ENCODE peak calls at places on chromosomes 3 and 15, in nine cellular contexts. Z is WERI-Rb-1, J is pancreas, Y is cardiac fibroblast, E is H1, S is GM10248, H is OCI-LY7, T is osteocyte, F is tibial nerve. M is an unnamed sample.

GRCh38 chr3:72446406-72447058 is 401.7 kb downstream of the SHQ1 start:
- DNase-seq in Z (no peak), J (no peak), Y (peak; percentile 43), E (no peak), S (no peak), H (peak; percentile 56), T (peak; percentile 86), F (peak; percentile 41), M (peak; percentile 41)

GRCh38 chr3:182618085-182618732 is 175.1 kb upstream of the ATP11B start:
- DNase-seq in Z (no peak), J (no peak), Y (peak; percentile 10), E (no peak), S (no peak), H (peak; percentile 77), T (no peak), F (no peak), M (peak; percentile 19)

GRCh38 chr15:69410290-69410874 is 3.8 kb upstream of the KIF23 start:
- DNase-seq in Z (peak; percentile 45), J (no peak), Y (peak; percentile 32), E (no peak), S (no peak), H (peak; percentile 23), T (no peak), F (no peak), M (no peak)

GRCh38 chr3:102163039-102163817 is 271.6 kb upstream of the ZPLD1 start:
- DNase-seq in Z (no peak), J (no peak), Y (peak; percentile 91), E (no peak), S (no peak), H (no peak), T (no peak), F (peak; percentile 33), M (no peak)

GRCh38 chr3:81245505-81245904 is 515.9 kb downstream of the GBE1 start:
- DNase-seq in Z (no peak), J (no peak), Y (peak; percentile 18), E (no peak), S (no peak), H (no peak), T (no peak), F (no peak), M (no peak)

GRCh38 chr15:91496754-91497691 is 356.5 kb upstream of the SLCO3A1 start:
- DNase-seq in Z (no peak), J (no peak), Y (no peak), E (no peak), S (no peak), H (no peak), T (no peak), F (no peak), M (no peak)

GRCh38 chr3:138082085-138082991 is 33.1 kb downstream of the DZIP1L start:
- DNase-seq in Z (no peak), J (peak; percentile 44), Y (peak; percentile 90), E (no peak), S (no peak), H (no peak), T (no peak), F (no peak), M (no peak)

GRCh38 chr3:144586382-144586781 is 614.8 kb downstream of the DIPK2A start:
- DNase-seq in Z (no peak), J (no peak), Y (peak; percentile 40), E (no peak), S (no peak), H (no peak), T (no peak), F (no peak), M (no peak)

GRCh38 chr3:170724599-170724998 is 138.7 kb upstream of the SLC7A14 start:
- DNase-seq in Z (no peak), J (no peak), Y (peak; percentile 93), E (no peak), S (no peak), H (no peak), T (no peak), F (peak; percentile 16), M (no peak)

GRCh38 chr15:60338810-60339209 is 59.0 kb downstream of the ANXA2 start:
- DNase-seq in Z (no peak), J (no peak), Y (no peak), E (no peak), S (no peak), H (no peak), T (no peak), F (no peak), M (no peak)

GRCh38 chr3:172311217-172311616 is 137.0 kb downstream of the GHSR start:
- DNase-seq in Z (no peak), J (no peak), Y (no peak), E (no peak), S (no peak), H (no peak), T (no peak), F (no peak), M (no peak)

GRCh38 chr3:70359711-70360110 is 47.3 kb upstream of the MDFIC2 start:
- DNase-seq in Z (no peak), J (no peak), Y (no peak), E (no peak), S (no peak), H (no peak), T (no peak), F (no peak), M (no peak)

GRCh38 chr15:40809051-40809450 is 1.8 kb upstream of the DNAJC17 start:
- DNase-seq in Z (no peak), J (no peak), Y (no peak), E (no peak), S (no peak), H (no peak), T (no peak), F (no peak), M (no peak)

GRCh38 chr15:40807888-40808194 is 568 bp upstream of the DNAJC17 start:
- DNase-seq in Z (no peak), J (no peak), Y (no peak), E (no peak), S (no peak), H (no peak), T (no peak), F (no peak), M (no peak)

GRCh38 chr15:40803688-40804087 is 3.2 kb upstream of the ZFYVE19 start:
- DNase-seq in Z (no peak), J (no peak), Y (no peak), E (no peak), S (no peak), H (no peak), T (no peak), F (no peak), M (no peak)

GRCh38 chr15:40806672-40807027 is 239 bp upstream of the ZFYVE19 start:
- DNase-seq in Z (no peak), J (no peak), Y (no peak), E (no peak), S (no peak), H (no peak), T (no peak), F (no peak), M (no peak)

DNA sequence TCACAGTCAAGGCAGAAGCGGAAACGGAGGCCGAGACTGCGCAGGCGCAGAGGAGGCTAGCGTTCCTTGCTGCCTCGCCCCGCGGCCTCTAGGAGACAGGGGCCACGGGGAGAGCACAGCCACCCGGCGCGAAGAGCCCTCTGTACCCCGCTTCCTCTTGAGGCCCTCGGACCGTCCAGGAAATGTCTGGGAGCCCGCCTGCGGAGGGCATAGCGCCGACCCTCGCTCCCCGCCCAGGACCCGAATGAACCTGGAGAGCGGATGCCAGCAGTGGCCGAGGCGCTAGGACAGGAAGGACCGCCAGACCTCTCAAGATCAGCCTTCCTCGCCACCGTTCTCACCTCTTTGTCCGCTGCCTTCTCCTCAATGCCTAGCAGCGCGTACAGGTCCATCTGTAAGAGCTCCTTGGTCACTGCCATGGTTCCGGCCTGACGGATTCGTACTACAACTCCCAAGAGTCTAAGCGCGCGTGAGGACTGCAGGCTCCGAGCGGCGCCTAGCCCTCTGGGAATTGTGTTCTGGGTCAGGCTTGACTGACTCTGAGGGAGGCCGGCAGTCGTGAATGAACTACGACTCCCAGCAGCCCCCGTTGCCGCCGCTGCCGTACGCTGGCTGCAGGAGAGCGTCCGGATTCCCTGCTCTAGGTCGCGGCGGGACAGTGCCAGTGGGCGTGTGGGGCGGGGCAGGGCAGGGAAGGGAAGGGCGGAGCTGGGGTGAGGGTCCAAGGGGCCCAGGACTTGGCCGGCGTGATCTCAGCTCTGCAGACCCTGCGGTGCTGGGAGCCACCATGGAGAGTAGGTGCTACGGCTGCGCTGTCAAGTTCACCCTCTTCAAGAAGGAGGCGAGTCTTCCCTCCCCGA is at the start of the genes DNAJC17 and ZFYVE19:
- DNase-seq in Z (peak; percentile 97), J (peak; percentile 98), Y (peak; percentile 99), E (peak; percentile 94), S (peak; percentile 94), H (peak; percentile 99), T (peak; percentile 99), F (peak; percentile 92), M (peak; percentile 89)
- TF ChIP-seq CTCF in Z (peak; percentile 16), J (peak; percentile 6), Y (no peak), E (peak; percentile 9), S (no peak), H (no peak), T (no peak), F (peak; percentile 43), M (peak; percentile 30)

GRCh38 chr15:88918738-88919137 is 5.6 kb upstream of the MFGE8 start:
- DNase-seq in Z (no peak), J (no peak), Y (peak; percentile 99), E (no peak), S (no peak), H (no peak), T (no peak), F (no peak), M (no peak)
- TF ChIP-seq CTCF in Z (no peak), J (no peak), Y (no peak), E (no peak), S (no peak), H (no peak), T (no peak), F (no peak), M (no peak)

GRCh38 chr15:101320501-101321052 is 25.5 kb upstream of the SNRPA1 start:
- DNase-seq in Z (peak; percentile 86), J (no peak), Y (peak; percentile 72), E (no peak), S (peak; percentile 60), H (no peak), T (no peak), F (no peak), M (no peak)
- TF ChIP-seq CTCF in Z (peak; percentile 84), J (no peak), Y (peak; percentile 34), E (peak; percentile 67), S (peak; percentile 12), H (no peak), T (no peak), F (no peak), M (peak; percentile 37)

GRCh38 chr3:184233127-184233843 is 3.9 kb downstream of the VWA5B2 start:
- DNase-seq in Z (no peak), J (no peak), Y (no peak), E (no peak), S (no peak), H (no peak), T (no peak), F (no peak), M (no peak)

GRCh38 chr3:184236033-184236410 is 6.6 kb downstream of the VWA5B2 start:
- DNase-seq in Z (no peak), J (no peak), Y (no peak), E (no peak), S (no peak), H (no peak), T (no peak), F (no peak), M (no peak)

GRCh38 chr3:184234671-184235380 is 5.4 kb downstream of the VWA5B2 start:
- DNase-seq in Z (no peak), J (no peak), Y (no peak), E (no peak), S (no peak), H (no peak), T (no peak), F (no peak), M (no peak)

GRCh38 chr3:184235381-184236032 is 6.1 kb downstream of the VWA5B2 start:
- DNase-seq in Z (peak; percentile 64), J (no peak), Y (no peak), E (no peak), S (no peak), H (no peak), T (no peak), F (no peak), M (no peak)

GRCh38 chr3:184234224-184234623 is 4.8 kb downstream of the VWA5B2 start:
- DNase-seq in Z (peak; percentile 71), J (peak; percentile 61), Y (peak; percentile 87), E (no peak), S (no peak), H (peak; percentile 14), T (no peak), F (no peak), M (no peak)
- TF ChIP-seq CTCF in Z (peak; percentile 27), J (no peak), Y (peak; percentile 13), E (no peak), S (no peak), H (peak; percentile 30), T (no peak), F (no peak), M (no peak)